ENCODE peak calls at places on chromosomes 16 and 17, in seven cellular contexts. Z, Q, X, F, D, U and E are unnamed samples.

GRCh38 chr17:1755252-1755992 is 6.4 kb upstream of the SERPINF1 start:
- DNase-seq in Z (no peak), Q (no peak), X (no peak), F (no peak), D (no peak), U (no peak), E (no peak)

GRCh38 chr17:4997302-4998026 is at the start of the genes INCA1 and KIF1C:
- DNase-seq in Z (peak; percentile 77), Q (peak; percentile 95), X (peak; percentile 98), F (peak; percentile 86), D (peak; percentile 95), U (peak; percentile 87), E (peak; percentile 97)

GRCh38 chr16:53837421-53837820 is 133.5 kb downstream of the FTO start:
- DNase-seq in Z (no peak), Q (no peak), X (no peak), F (no peak), D (no peak), U (no peak), E (no peak)

GRCh38 chr16:4316732-4317461 is 1.0 kb downstream of the GLIS2 start:
- DNase-seq in Z (no peak), Q (no peak), X (no peak), F (no peak), D (peak; percentile 73), U (no peak), E (peak; percentile 81)

GRCh38 chr16:55732496-55732895 is 76.7 kb downstream of the SLC6A2 start:
- DNase-seq in Z (no peak), Q (no peak), X (no peak), F (no peak), D (no peak), U (no peak), E (no peak)

GRCh38 chr17:78651551-78651950 is 74.4 kb upstream of the DNAH17 start:
- DNase-seq in Z (no peak), Q (no peak), X (no peak), F (no peak), D (no peak), U (no peak), E (no peak)

GRCh38 chr17:38361700-38362465 is 10.2 kb downstream of the SOCS7 start:
- DNase-seq in Z (no peak), Q (no peak), X (no peak), F (no peak), D (no peak), U (no peak), E (no peak)

GRCh38 chr17:72416054-72416691 is 295.4 kb downstream of the SOX9 start:
- DNase-seq in Z (no peak), Q (no peak), X (no peak), F (no peak), D (no peak), U (no peak), E (no peak)

GRCh38 chr17:10021239-10021638 is 116.2 kb upstream of the RCVRN start:
- DNase-seq in Z (peak; percentile 18), Q (no peak), X (peak; percentile 15), F (no peak), D (peak; percentile 55), U (no peak), E (peak; percentile 81)

GRCh38 chr17:27980035-27980434 is 62.4 kb upstream of the NLK start:
- DNase-seq in Z (peak; percentile 69), Q (peak; percentile 39), X (no peak), F (no peak), D (no peak), U (no peak), E (no peak)

GRCh38 chr16:10009691-10010090 is 172.5 kb downstream of the GRIN2A start:
- DNase-seq in Z (no peak), Q (no peak), X (no peak), F (no peak), D (no peak), U (no peak), E (no peak)

GRCh38 chr17:35668807-35669206 is 62.6 kb upstream of the RASL10B start:
- DNase-seq in Z (no peak), Q (no peak), X (no peak), F (no peak), D (no peak), U (no peak), E (no peak)

GRCh38 chr17:4420692-4421131 is 13.0 kb upstream of the SPNS3 start:
- DNase-seq in Z (peak; percentile 78), Q (peak; percentile 62), X (peak; percentile 84), F (peak; percentile 24), D (peak; percentile 38), U (peak; percentile 34), E (no peak)

GRCh38 chr17:47287639-47288038 is 34.0 kb downstream of the ITGB3 start:
- DNase-seq in Z (no peak), Q (no peak), X (no peak), F (no peak), D (no peak), U (no peak), E (no peak)

GRCh38 chr16:54034684-54035083 is 251.9 kb downstream of the IRX3 start:
- DNase-seq in Z (peak; percentile 47), Q (no peak), X (no peak), F (no peak), D (no peak), U (no peak), E (no peak)

GRCh38 chr17:61076649-61077048 is 323.0 kb upstream of the TBX2 start:
- DNase-seq in Z (peak; percentile 35), Q (no peak), X (no peak), F (no peak), D (no peak), U (no peak), E (no peak)

GRCh38 chr17:7237266-7237760 is 1.9 kb downstream of the PHF23 start:
- DNase-seq in Z (no peak), Q (no peak), X (no peak), F (no peak), D (no peak), U (no peak), E (no peak)

GRCh38 chr16:2512920-2513404 is 790 bp upstream of the ATP6V0C start:
- DNase-seq in Z (no peak), Q (peak; percentile 10), X (no peak), F (no peak), D (peak; percentile 32), U (no peak), E (peak; percentile 72)

GRCh38 chr16:4477966-4478365 is 1.8 kb downstream of the HMOX2 start:
- DNase-seq in Z (peak; percentile 60), Q (no peak), X (peak; percentile 33), F (no peak), D (no peak), U (no peak), E (no peak)

GRCh38 chr17:51585514-51586104 is 325.3 kb downstream of the UTP18 start:
- DNase-seq in Z (no peak), Q (no peak), X (peak; percentile 25), F (peak; percentile 16), D (no peak), U (no peak), E (no peak)

GRCh38 chr17:8441690-8442089 is 6.0 kb downstream of the NDEL1 start:
- DNase-seq in Z (no peak), Q (no peak), X (no peak), F (no peak), D (no peak), U (no peak), E (no peak)

GRCh38 chr16:68553186-68553585 is 14.1 kb downstream of the ZFP90 start:
- DNase-seq in Z (no peak), Q (no peak), X (no peak), F (no peak), D (no peak), U (no peak), E (no peak)

GRCh38 chr17:62565817-62566216 is 61.7 kb upstream of the MRC2 start:
- DNase-seq in Z (peak; percentile 85), Q (no peak), X (no peak), F (no peak), D (no peak), U (no peak), E (no peak)

GRCh38 chr16:56625140-56625942 is at the start of gene MT1E:
- DNase-seq in Z (peak; percentile 73), Q (peak; percentile 86), X (no peak), F (no peak), D (peak; percentile 85), U (peak; percentile 67), E (peak; percentile 95)

GRCh38 chr17:79981661-79982101 is 54.0 kb downstream of the TBC1D16 start:
- DNase-seq in Z (no peak), Q (no peak), X (no peak), F (no peak), D (no peak), U (no peak), E (peak; percentile 61)

GRCh38 chr17:75459590-75460267 is 3.3 kb downstream of the TMEM94 start:
- DNase-seq in Z (no peak), Q (no peak), X (no peak), F (no peak), D (no peak), U (no peak), E (no peak)

GRCh38 chr16:88022076-88023042 is 71.1 kb downstream of the BANP start:
- DNase-seq in Z (no peak), Q (no peak), X (no peak), F (no peak), D (no peak), U (no peak), E (no peak)